ENCODE peak calls at places on chromosome 1, in ten cellular contexts. E is COLO829; Y is NCI-H226; P is activated naive CD8-positive, alpha-beta T cell treated with anti-CD3 and anti-CD28 coated beads for 36 hours; W is T-helper 2 cell; X is nucleus accumbens; U is foreskin fibroblast; R is activated CD8-positive, alpha-beta T cell treated with anti-CD3 and anti-CD28 coated beads, Interleukin-2, amount 10 ng/mL, durations not matched to agents 7 days and 5 days; T is sciatic nerve; K is anterior cingulate cortex. J is an unnamed sample.
A peak's percentile ranks its signal among the peaks of the same experiment; 100 is the strongest.

GRCh38 chr1:83641206-83641658 is 357.7 kb downstream of the TTLL7 start:
- DNase-seq in U (peak; percentile 67), W (no peak), T (no peak), X (no peak), K (no peak), E (peak; percentile 16), Y (no peak), R (no peak), P (no peak), J (no peak)

GRCh38 chr1:207007352-207008033 is 25.1 kb downstream of the C1orf116 start:
- DNase-seq in T (peak; percentile 72), Y (peak; percentile 94), K (no peak), W (no peak), E (peak; percentile 98), X (no peak), P (no peak), U (peak; percentile 90), R (no peak), J (peak; percentile 95)

GRCh38 chr1:117501275-117501674 is 104.6 kb upstream of the TENT5C start:
- DNase-seq in P (no peak), E (no peak), R (no peak), X (no peak), W (no peak), K (no peak), U (peak; percentile 54), T (no peak), Y (peak; percentile 20), J (no peak)

GRCh38 chr1:15974855-15975254 is 1.0 kb downstream of the ZBTB17 start:
- DNase-seq in X (no peak), W (no peak), T (no peak), E (no peak), R (no peak), U (no peak), K (no peak), Y (no peak), P (peak; percentile 38), J (no peak)

GRCh38 chr1:66925944-66926343 is 1.2 kb downstream of the MIER1 start:
- DNase-seq in R (no peak), K (no peak), W (no peak), U (peak; percentile 30), T (no peak), X (no peak), E (no peak), Y (no peak), P (no peak), J (no peak)

GRCh38 chr1:81808760-81809159 is 8.0 kb downstream of the ADGRL2 start:
- DNase-seq in E (no peak), T (no peak), U (peak; percentile 46), P (no peak), W (no peak), X (no peak), Y (peak; percentile 59), R (no peak), K (no peak), J (no peak)

GRCh38 chr1:155454096-155454495 is 108.5 kb downstream of the ASH1L start:
- DNase-seq in R (no peak), K (no peak), X (no peak), T (no peak), W (no peak), P (no peak), Y (peak; percentile 94), U (peak; percentile 40), E (no peak), J (no peak)

GRCh38 chr1:149846600-149847466 is 52.5 kb upstream of the BOLA1 start:
- DNase-seq in K (no peak), E (no peak), R (peak; percentile 18), W (no peak), Y (no peak), T (no peak), U (no peak), X (no peak), P (no peak), J (no peak)

GRCh38 chr1:231424950-231425805 is 3.1 kb upstream of the EGLN1 start:
- DNase-seq in W (no peak), T (no peak), K (no peak), E (no peak), P (no peak), U (no peak), X (no peak), Y (no peak), R (no peak), J (no peak)

GRCh38 chr1:175804556-175804955 is 61.2 kb upstream of the TNR start:
- DNase-seq in P (no peak), E (no peak), R (no peak), Y (no peak), K (no peak), W (no peak), U (no peak), X (no peak), T (no peak), J (no peak)